ENCODE peak calls at places on chromosomes 3 and 15, in nine cellular contexts. R is hippocampal formation; K is ACHN; P is activated T-helper 1 cell treated with anti-CD3 and anti-CD28 coated beads, Interleukin-2, amount 50 U/mL, for 16 hours; W is 8988T; J is NCI-H1436; Y is SJSA1; C is activated T-cell treated with anti-CD3 and anti-CD28 coated beads, Interleukin-2, amount 50 U/mL, for 72 hours; T is islet precursor cell. U is an unnamed sample.
A peak's percentile ranks its signal among the peaks of the same experiment; 100 is the strongest.

GRCh38 chr3:189071452-189071851 is 100.3 kb upstream of the TPRG1 start:
- DNase-seq in R (no peak), K (no peak), P (no peak), W (no peak), J (peak; percentile 71), Y (no peak), C (no peak), T (no peak), U (no peak)

GRCh38 chr3:50625131-50625878 is 8.4 kb downstream of the MAPKAPK3 start:
- DNase-seq in R (no peak), K (no peak), P (no peak), W (no peak), J (no peak), Y (no peak), C (no peak), T (no peak), U (no peak)

GRCh38 chr3:154050766-154051165 is 70.4 kb upstream of the ARHGEF26 start:
- DNase-seq in R (no peak), K (no peak), P (no peak), W (no peak), J (no peak), Y (peak; percentile 70), C (no peak), T (no peak), U (no peak)

GRCh38 chr15:32825219-32825618 is 107.4 kb downstream of the GREM1 start:
- DNase-seq in R (no peak), K (no peak), P (no peak), W (no peak), J (no peak), Y (no peak), C (no peak), T (no peak), U (no peak)

GRCh38 chr15:31272558-31273257 is 53.9 kb upstream of the KLF13 start:
- DNase-seq in R (no peak), K (no peak), P (no peak), W (no peak), J (no peak), Y (no peak), C (no peak), T (peak; percentile 46), U (peak; percentile 47)

GRCh38 chr3:58150800-58151199 is 60.0 kb downstream of the DNASE1L3 start:
- DNase-seq in R (no peak), K (no peak), P (no peak), W (no peak), J (no peak), Y (no peak), C (no peak), T (no peak), U (no peak)

GRCh38 chr3:192850501-192850981 is 67.1 kb downstream of the MB21D2 start:
- DNase-seq in R (no peak), K (peak; percentile 24), P (no peak), W (no peak), J (no peak), Y (peak; percentile 35), C (peak; percentile 76), T (peak; percentile 91), U (no peak)

GRCh38 chr15:56074866-56075265 is 81.5 kb upstream of the NEDD4 start:
- DNase-seq in R (no peak), K (no peak), P (no peak), W (no peak), J (no peak), Y (peak; percentile 34), C (no peak), T (no peak), U (no peak)

GRCh38 chr3:141255864-141256263 is 24.2 kb downstream of the PXYLP1 start:
- DNase-seq in R (no peak), K (no peak), P (no peak), W (peak; percentile 38), J (no peak), Y (no peak), C (peak; percentile 36), T (no peak), U (no peak)

GRCh38 chr3:18669374-18669773 is 244.2 kb upstream of the SATB1 start:
- DNase-seq in R (no peak), K (no peak), P (no peak), W (no peak), J (no peak), Y (no peak), C (peak; percentile 55), T (no peak), U (no peak)

GRCh38 chr15:69388259-69388658 is 25.9 kb upstream of the KIF23 start:
- DNase-seq in R (peak; percentile 18), K (no peak), P (no peak), W (no peak), J (no peak), Y (no peak), C (no peak), T (peak; percentile 64), U (peak; percentile 25)

GRCh38 chr3:179860275-179861107 is 176.2 kb downstream of the PEX5L start:
- DNase-seq in R (no peak), K (no peak), P (no peak), W (no peak), J (no peak), Y (no peak), C (peak; percentile 35), T (no peak), U (no peak)

GRCh38 chr3:154842546-154842945 is 237.6 kb upstream of the MME start:
- DNase-seq in R (no peak), K (no peak), P (no peak), W (no peak), J (no peak), Y (no peak), C (no peak), T (no peak), U (no peak)

GRCh38 chr3:23888617-23889228 is 28.1 kb downstream of the NKIRAS1 start:
- DNase-seq in R (no peak), K (peak; percentile 39), P (no peak), W (no peak), J (peak; percentile 3), Y (peak; percentile 25), C (no peak), T (no peak), U (peak; percentile 51)

GRCh38 chr3:112327371-112327951 is 5.5 kb upstream of the CD200 start:
- DNase-seq in R (no peak), K (peak; percentile 62), P (no peak), W (no peak), J (peak; percentile 85), Y (peak; percentile 25), C (peak; percentile 54), T (no peak), U (peak; percentile 82)

GRCh38 chr3:127678611-127679533 is 6.1 kb downstream of the ABTB1 start:
- DNase-seq in R (no peak), K (no peak), P (no peak), W (no peak), J (no peak), Y (no peak), C (no peak), T (peak; percentile 43), U (no peak)

GRCh38 chr3:108301695-108302404 is 5.5 kb downstream of the HHLA2 start:
- DNase-seq in R (no peak), K (peak; percentile 27), P (no peak), W (no peak), J (no peak), Y (peak; percentile 18), C (peak; percentile 19), T (no peak), U (no peak)

GRCh38 chr3:112675349-112675748 is 34.4 kb upstream of the CCDC80 start:
- DNase-seq in R (no peak), K (no peak), P (no peak), W (no peak), J (no peak), Y (no peak), C (no peak), T (no peak), U (no peak)

GRCh38 chr3:134446800-134447199 is 39.0 kb downstream of the ANAPC13 start:
- DNase-seq in R (no peak), K (no peak), P (no peak), W (no peak), J (no peak), Y (no peak), C (no peak), T (no peak), U (no peak)

GRCh38 chr15:63896336-63897115 is 62.8 kb upstream of the HERC1 start:
- DNase-seq in R (no peak), K (no peak), P (no peak), W (no peak), J (no peak), Y (peak; percentile 34), C (peak; percentile 54), T (peak; percentile 88), U (no peak)

GRCh38 chr3:152308475-152308844 is 39.7 kb downstream of the MBNL1 start:
- DNase-seq in R (no peak), K (no peak), P (no peak), W (no peak), J (no peak), Y (no peak), C (no peak), T (no peak), U (no peak)

GRCh38 chr3:147930417-147930816 is 521.3 kb downstream of the ZIC1 start:
- DNase-seq in R (no peak), K (peak; percentile 27), P (no peak), W (no peak), J (no peak), Y (peak; percentile 38), C (no peak), T (peak; percentile 61), U (no peak)

GRCh38 chr3:55519016-55519415 is 31.9 kb upstream of the WNT5A start:
- DNase-seq in R (no peak), K (no peak), P (no peak), W (no peak), J (no peak), Y (peak; percentile 59), C (no peak), T (peak; percentile 35), U (no peak)

GRCh38 chr3:43768594-43768993 is 77.9 kb downstream of the ABHD5 start:
- DNase-seq in R (no peak), K (no peak), P (no peak), W (no peak), J (no peak), Y (no peak), C (no peak), T (no peak), U (no peak)

U was measured in globus pallidus.